ENCODE peak calls at places on chromosomes 1 and 21, in nine cellular contexts. S is T-cell; G is erythroblast; Z is substantia nigra; V is heart right ventricle; N is caudate nucleus; I is A549; J is activated CD4-positive, alpha-beta T cell treated with anti-CD3 and anti-CD28 coated beads for 36 hours; F is stomach. R is an unnamed sample.

GRCh38 chr1:66445492-66446181 is 88.3 kb upstream of the SGIP1 start:
- DNase-seq in S (peak), G (no peak), Z (peak), V (no peak), N (no peak), I (no peak), J (peak), F (peak), R (no peak)

GRCh38 chr1:161242313-161242712 is 4.3 kb upstream of the NR1I3 start:
- DNase-seq in S (no peak), G (no peak), Z (no peak), V (no peak), N (no peak), I (no peak), J (no peak), F (no peak), R (no peak)

GRCh38 chr1:186420923-186421322 is 40.0 kb downstream of the PDC start:
- DNase-seq in S (no peak), G (no peak), Z (no peak), V (no peak), N (no peak), I (no peak), J (no peak), F (no peak), R (no peak)

GRCh38 chr1:18807334-18808063 is 52.0 kb downstream of the TAS1R2 start:
- DNase-seq in S (no peak), G (no peak), Z (no peak), V (no peak), N (no peak), I (no peak), J (no peak), F (no peak), R (no peak)

GRCh38 chr1:39539252-39539790 is 37.3 kb downstream of the PABPC4 start:
- DNase-seq in S (peak), G (peak), Z (peak), V (peak), N (peak), I (peak), J (peak), F (peak), R (peak)

GRCh38 chr1:248757784-248758195 is 2.2 kb upstream of the LYPD8 start:
- DNase-seq in S (no peak), G (no peak), Z (no peak), V (no peak), N (no peak), I (no peak), J (no peak), F (no peak), R (peak)

GRCh38 chr1:94983343-94983742 is 56.4 kb upstream of the CNN3 start:
- DNase-seq in S (no peak), G (no peak), Z (no peak), V (no peak), N (no peak), I (no peak), J (no peak), F (no peak), R (peak)

GRCh38 chr1:24896596-24897262 is 33.3 kb downstream of the RUNX3 start:
- DNase-seq in S (no peak), G (no peak), Z (no peak), V (no peak), N (no peak), I (no peak), J (peak), F (peak), R (no peak)

GRCh38 chr1:115469703-115470476 is 131.8 kb upstream of the NGF start:
- DNase-seq in S (no peak), G (peak), Z (peak), V (peak), N (no peak), I (peak), J (peak), F (peak), R (peak)

GRCh38 chr1:12595839-12596821 is 21.9 kb downstream of the DHRS3 start:
- DNase-seq in S (no peak), G (peak), Z (no peak), V (peak), N (no peak), I (peak), J (peak), F (peak), R (no peak)

GRCh38 chr1:230823421-230823820 is 44.9 kb downstream of the C1orf198 start:
- DNase-seq in S (no peak), G (no peak), Z (no peak), V (peak), N (no peak), I (no peak), J (no peak), F (no peak), R (no peak)

GRCh38 chr1:45456531-45456930 is 34.4 kb downstream of the TESK2 start:
- DNase-seq in S (no peak), G (no peak), Z (no peak), V (no peak), N (no peak), I (no peak), J (no peak), F (no peak), R (no peak)

GRCh38 chr1:165162671-165163241 is 193.8 kb downstream of the LMX1A start:
- DNase-seq in S (no peak), G (no peak), Z (no peak), V (no peak), N (no peak), I (no peak), J (no peak), F (no peak), R (no peak)

GRCh38 chr1:6000444-6001288 is 8.4 kb upstream of the NPHP4 start:
- DNase-seq in S (no peak), G (no peak), Z (no peak), V (no peak), N (no peak), I (no peak), J (no peak), F (no peak), R (no peak)

GRCh38 chr1:81600363-81600762 is 200.4 kb upstream of the ADGRL2 start:
- DNase-seq in S (no peak), G (no peak), Z (no peak), V (no peak), N (no peak), I (no peak), J (no peak), F (no peak), R (no peak)

GRCh38 chr1:224266105-224266935 is 63.7 kb downstream of the NVL start:
- DNase-seq in S (no peak), G (no peak), Z (no peak), V (no peak), N (no peak), I (no peak), J (no peak), F (no peak), R (no peak)

GRCh38 chr1:43277116-43277876 is 7.5 kb downstream of the TMEM125 start:
- DNase-seq in S (no peak), G (no peak), Z (no peak), V (no peak), N (no peak), I (no peak), J (no peak), F (no peak), R (no peak)

GRCh38 chr1:220298470-220298869 is 26.2 kb upstream of the RAB3GAP2 start:
- DNase-seq in S (no peak), G (no peak), Z (no peak), V (no peak), N (no peak), I (no peak), J (no peak), F (no peak), R (no peak)

GRCh38 chr1:68340951-68341350 is 108.6 kb upstream of the WLS start:
- DNase-seq in S (no peak), G (no peak), Z (no peak), V (no peak), N (no peak), I (no peak), J (no peak), F (no peak), R (no peak)

GRCh38 chr21:24045775-24046215 is 1561.5 kb downstream of the MRPL39 start:
- DNase-seq in S (no peak), G (peak), Z (peak), V (peak), N (peak), I (no peak), J (peak), F (peak), R (peak)

GRCh38 chr21:36464590-36464989 is 15.3 kb downstream of the CLDN14 start:
- DNase-seq in S (no peak), G (no peak), Z (no peak), V (no peak), N (no peak), I (no peak), J (no peak), F (no peak), R (no peak)

GRCh38 chr1:232571523-232571922 is 58.4 kb downstream of the SIPA1L2 start:
- DNase-seq in S (no peak), G (no peak), Z (no peak), V (no peak), N (no peak), I (no peak), J (no peak), F (no peak), R (no peak)

GRCh38 chr1:31586376-31587327 is 10.3 kb downstream of the TINAGL1 start:
- DNase-seq in S (no peak), G (no peak), Z (no peak), V (no peak), N (no peak), I (no peak), J (no peak), F (no peak), R (no peak)

GRCh38 chr1:9052272-9053049 is 17.0 kb downstream of the SLC2A5 start:
- DNase-seq in S (no peak), G (no peak), Z (no peak), V (no peak), N (no peak), I (no peak), J (no peak), F (no peak), R (no peak)

GRCh38 chr1:15966081-15966955 is 9.6 kb downstream of the ZBTB17 start:
- DNase-seq in S (peak), G (no peak), Z (peak), V (no peak), N (no peak), I (no peak), J (peak), F (peak), R (no peak)

GRCh38 chr1:24928631-24929090 is 1.4 kb downstream of the RUNX3 start:
- DNase-seq in S (peak), G (no peak), Z (no peak), V (no peak), N (no peak), I (no peak), J (peak), F (no peak), R (no peak)

GRCh38 chr1:119771016-119771415 is 2.3 kb upstream of the HMGCS2 start:
- DNase-seq in S (no peak), G (no peak), Z (no peak), V (peak), N (no peak), I (no peak), J (no peak), F (no peak), R (peak)

GRCh38 chr21:40179167-40179566 is 311.9 kb downstream of the PCP4 start:
- DNase-seq in S (no peak), G (no peak), Z (no peak), V (no peak), N (no peak), I (no peak), J (no peak), F (no peak), R (no peak)

GRCh38 chr1:53545663-53546408 is 86.6 kb downstream of the DMRTB1 start:
- DNase-seq in S (no peak), G (no peak), Z (no peak), V (no peak), N (no peak), I (no peak), J (peak), F (no peak), R (no peak)

GRCh38 chr1:228920791-228921190 is 185.5 kb downstream of the RHOU start:
- DNase-seq in S (no peak), G (no peak), Z (no peak), V (no peak), N (no peak), I (no peak), J (no peak), F (no peak), R (no peak)

GRCh38 chr1:229378586-229379442 is 36.0 kb upstream of the CCSAP start:
- DNase-seq in S (no peak), G (no peak), Z (no peak), V (no peak), N (no peak), I (no peak), J (no peak), F (no peak), R (no peak)

GRCh38 chr21:35333831-35334593 is 284.9 kb upstream of the RUNX1 start:
- DNase-seq in S (no peak), G (peak), Z (no peak), V (no peak), N (no peak), I (no peak), J (no peak), F (no peak), R (no peak)

GRCh38 chr1:48003741-48004503 is 6.7 kb upstream of the TRABD2B start:
- DNase-seq in S (no peak), G (no peak), Z (no peak), V (no peak), N (no peak), I (no peak), J (no peak), F (no peak), R (no peak)